ENCODE peak calls at places on chromosomes 4 and X, in seven cellular contexts. A, B, S, L, Y, U and C are unnamed samples.

GRCh38 chrX:28058906-28059305 is 77.7 kb upstream of the DCAF8L1 start:
- DNase-seq in A (no peak), B (no peak), S (no peak), L (peak), Y (no peak), U (no peak), C (no peak)

GRCh38 chr4:55910140-55910539 is 38.6 kb upstream of the CEP135 start:
- DNase-seq in A (no peak), B (no peak), S (no peak), L (peak), Y (no peak), U (no peak), C (no peak)

GRCh38 chr4:145049241-145049640 is 48.8 kb downstream of the ANAPC10 start:
- DNase-seq in A (no peak), B (no peak), S (no peak), L (no peak), Y (no peak), U (no peak), C (no peak)

GRCh38 chr4:79913581-79913980 is 159.4 kb downstream of the ANTXR2 start:
- DNase-seq in A (no peak), B (no peak), S (no peak), L (peak), Y (no peak), U (no peak), C (no peak)

GRCh38 chr4:4919926-4920325 is 60.5 kb downstream of the MSX1 start:
- DNase-seq in A (peak), B (no peak), S (no peak), L (no peak), Y (peak), U (no peak), C (no peak)

GRCh38 chrX:119399772-119400101 is 601 bp downstream of the SLC25A43 start:
- DNase-seq in A (no peak), B (no peak), S (no peak), L (no peak), Y (no peak), U (no peak), C (no peak)

GRCh38 chr4:39963656-39964055 is 14.1 kb downstream of the PDS5A start:
- DNase-seq in A (no peak), B (no peak), S (no peak), L (no peak), Y (no peak), U (no peak), C (no peak)

GRCh38 chr4:86496094-86497060 is 97.7 kb upstream of the PTPN13 start:
- DNase-seq in A (no peak), B (peak), S (peak), L (peak), Y (peak), U (no peak), C (peak)

GRCh38 chr4:18082254-18082653 is 60.7 kb upstream of the LCORL start:
- DNase-seq in A (no peak), B (no peak), S (no peak), L (no peak), Y (no peak), U (no peak), C (no peak)

GRCh38 chr4:146334862-146335449 is 120.6 kb downstream of the REELD1 start:
- DNase-seq in A (no peak), B (no peak), S (no peak), L (no peak), Y (no peak), U (no peak), C (no peak)

GRCh38 chr4:80138556-80139538 is 58.5 kb upstream of the PRDM8 start:
- DNase-seq in A (no peak), B (no peak), S (no peak), L (peak), Y (no peak), U (no peak), C (no peak)

GRCh38 chr4:26176621-26177121 is 144.1 kb upstream of the RBPJ start:
- DNase-seq in A (no peak), B (no peak), S (no peak), L (peak), Y (no peak), U (no peak), C (no peak)

GRCh38 chrX:63506320-63506719 is 155.2 kb upstream of the SPIN4 start:
- DNase-seq in A (no peak), B (peak), S (no peak), L (no peak), Y (no peak), U (no peak), C (peak)

GRCh38 chr4:3676196-3676595 is 90.0 kb upstream of the ADRA2C start:
- DNase-seq in A (no peak), B (no peak), S (no peak), L (no peak), Y (no peak), U (no peak), C (no peak)

GRCh38 chr4:6331018-6331417 is 61.4 kb downstream of the WFS1 start:
- DNase-seq in A (no peak), B (peak), S (no peak), L (no peak), Y (no peak), U (no peak), C (no peak)